ENCODE peak calls at places on chromosomes 7 and 10, in seven cellular contexts. One of them, this sample, is unnamed.

GRCh38 chr7:3552499-3552898 is 251.4 kb downstream of the SDK1 start:
- DNase-seq in fibroblast of pulmonary artery: no peak
- DNase-seq in EL: no peak
- DNase-seq in head of caudate nucleus: no peak
- DNase-seq in HFF-Myc: no peak
- DNase-seq in cardiac muscle cell: no peak
- DNase-seq in T-helper 1 cell: no peak
- DNase-seq in this sample: no peak

GRCh38 chr7:137667633-137668387 is 179.0 kb downstream of the DGKI start:
- DNase-seq in fibroblast of pulmonary artery: peak
- DNase-seq in T-helper 1 cell: no peak
- DNase-seq in HFF-Myc: no peak
- DNase-seq in head of caudate nucleus: no peak
- DNase-seq in EL: peak
- DNase-seq in cardiac muscle cell: peak
- DNase-seq in this sample: no peak

GRCh38 chr7:142868881-142869415 is 14.1 kb downstream of the EPHB6 start:
- DNase-seq in HFF-Myc: no peak
- DNase-seq in cardiac muscle cell: no peak
- DNase-seq in EL: no peak
- DNase-seq in fibroblast of pulmonary artery: no peak
- DNase-seq in head of caudate nucleus: no peak
- DNase-seq in T-helper 1 cell: no peak
- DNase-seq in this sample: no peak

GRCh38 chr10:48608279-48608681 is 3.4 kb upstream of the ARHGAP22 start:
- DNase-seq in T-helper 1 cell: no peak
- DNase-seq in HFF-Myc: no peak
- DNase-seq in head of caudate nucleus: no peak
- DNase-seq in cardiac muscle cell: peak
- DNase-seq in EL: peak
- DNase-seq in fibroblast of pulmonary artery: peak
- DNase-seq in this sample: no peak

GRCh38 chr7:15561840-15562239 is at the start of gene AGMO:
- DNase-seq in HFF-Myc: no peak
- DNase-seq in cardiac muscle cell: peak
- DNase-seq in fibroblast of pulmonary artery: peak
- DNase-seq in EL: peak
- DNase-seq in head of caudate nucleus: peak
- DNase-seq in T-helper 1 cell: no peak
- DNase-seq in this sample: no peak

GRCh38 chr7:1210321-1210978 is 22.2 kb upstream of the UNCX start:
- DNase-seq in cardiac muscle cell: peak
- DNase-seq in fibroblast of pulmonary artery: no peak
- DNase-seq in T-helper 1 cell: no peak
- DNase-seq in head of caudate nucleus: no peak
- DNase-seq in EL: no peak
- DNase-seq in HFF-Myc: no peak
- DNase-seq in this sample: no peak

GRCh38 chr7:26038201-26038990 is 113.6 kb upstream of the NFE2L3 start:
- DNase-seq in EL: no peak
- DNase-seq in fibroblast of pulmonary artery: no peak
- DNase-seq in head of caudate nucleus: peak
- DNase-seq in HFF-Myc: no peak
- DNase-seq in T-helper 1 cell: no peak
- DNase-seq in cardiac muscle cell: no peak
- DNase-seq in this sample: no peak

GRCh38 chr10:48439581-48440041 is 133.1 kb downstream of the MAPK8 start:
- DNase-seq in fibroblast of pulmonary artery: peak
- DNase-seq in head of caudate nucleus: no peak
- DNase-seq in T-helper 1 cell: no peak
- DNase-seq in EL: no peak
- DNase-seq in HFF-Myc: no peak
- DNase-seq in cardiac muscle cell: peak
- DNase-seq in this sample: no peak

GRCh38 chr7:158989006-158989405 is 132.6 kb downstream of the DYNC2I1 start:
- DNase-seq in EL: no peak
- DNase-seq in HFF-Myc: no peak
- DNase-seq in head of caudate nucleus: no peak
- DNase-seq in cardiac muscle cell: no peak
- DNase-seq in fibroblast of pulmonary artery: no peak
- DNase-seq in T-helper 1 cell: no peak
- DNase-seq in this sample: no peak

GRCh38 chr7:12653127-12653917 is 34.1 kb upstream of the ARL4A start:
- DNase-seq in head of caudate nucleus: no peak
- DNase-seq in cardiac muscle cell: peak
- DNase-seq in fibroblast of pulmonary artery: peak
- DNase-seq in T-helper 1 cell: no peak
- DNase-seq in HFF-Myc: no peak
- DNase-seq in EL: peak
- DNase-seq in this sample: no peak